ENCODE peak calls at places on chromosomes 4 and X, in five cellular contexts. S is stimulated activated CD4-positive, alpha-beta T cell treated with anti-CD3 and anti-CD28 coated beads, Interleukin-2, amount 100 ng/mL, for 24 hours; A is Right ventricle myocardium superior; P is NCI-H774; L is psoas muscle. D is an unnamed sample.
A peak's percentile ranks its signal among the peaks of the same experiment; 100 is the strongest.

GRCh38 chr4:74555231-74555630 is 110.3 kb downstream of the AREG start:
- DNase-seq in S (no peak), A (no peak), L (no peak), P (no peak), D (no peak)

GRCh38 chrX:105136786-105137185 is 83.7 kb downstream of the TEX13A start:
- DNase-seq in S (no peak), L (no peak), A (no peak), P (no peak), D (no peak)

GRCh38 chr4:95637047-95637600 is 88.4 kb upstream of the UNC5C start:
- DNase-seq in A (no peak), P (no peak), S (no peak), L (no peak), D (no peak)

GRCh38 chr4:10750714-10751113 is 66.1 kb upstream of the CLNK start:
- DNase-seq in S (no peak), P (no peak), A (peak; percentile 41), L (no peak), D (no peak)

GRCh38 chrX:12891915-12892506 is 14.4 kb upstream of the TLR8 start:
- DNase-seq in P (no peak), L (no peak), A (no peak), S (no peak), D (no peak)

GRCh38 chrX:75067931-75068330 is 88.2 kb downstream of the ABCB7 start:
- DNase-seq in S (no peak), L (no peak), A (no peak), P (no peak), D (no peak)

GRCh38 chr4:77104405-77105292 is 28.9 kb upstream of the CCNI start:
- DNase-seq in L (peak; percentile 81), P (peak; percentile 45), S (no peak), A (peak; percentile 81), D (no peak)

GRCh38 chr4:169907705-169908104 is 118.5 kb downstream of the MFAP3L start:
- DNase-seq in L (no peak), A (no peak), S (no peak), P (no peak), D (no peak)

GRCh38 chrX:70554081-70554480 is 109.4 kb downstream of the DLG3 start:
- DNase-seq in L (no peak), S (no peak), A (no peak), P (no peak), D (no peak)

GRCh38 chr4:112832493-112832892 is 195.6 kb downstream of the LARP7 start:
- DNase-seq in L (no peak), P (no peak), A (no peak), S (no peak), D (no peak)

GRCh38 chr4:6513678-6514077 is 41.3 kb upstream of the PPP2R2C start:
- DNase-seq in A (no peak), P (no peak), L (no peak), S (no peak), D (no peak)

GRCh38 chrX:53048169-53049126 is at the start of gene GPR173:
- DNase-seq in S (no peak), A (peak; percentile 67), P (peak; percentile 33), L (no peak), D (no peak)

GRCh38 chr4:40916218-40916555 is 166.4 kb downstream of the NSUN7 start:
- DNase-seq in S (no peak), A (no peak), L (no peak), P (no peak), D (no peak)

GRCh38 chr4:107050525-107051135 is 14.5 kb upstream of the DKK2 start:
- DNase-seq in L (no peak), A (no peak), P (no peak), S (no peak), D (no peak)

GRCh38 chr4:24793219-24794005 is 2.0 kb upstream of the SOD3 start:
- DNase-seq in A (no peak), L (no peak), S (no peak), P (peak; percentile 6), D (no peak)

GRCh38 chr4:184824776-184825393 is 883 bp downstream of the ACSL1 start:
- DNase-seq in A (no peak), L (no peak), S (peak; percentile 27), P (no peak), D (no peak)

GRCh38 chr4:33998204-33998603 is 2246.1 kb downstream of the ARAP2 start:
- DNase-seq in P (no peak), L (no peak), S (no peak), A (no peak), D (no peak)

GRCh38 chr4:153790962-153791551 is 2.2 kb upstream of the SFRP2 start:
- DNase-seq in A (peak; percentile 47), L (peak; percentile 68), S (peak; percentile 64), P (no peak), D (no peak)

GRCh38 chr4:24686866-24687672 is 102.7 kb upstream of the DHX15 start:
- DNase-seq in L (no peak), S (peak; percentile 43), P (peak; percentile 4), A (no peak), D (no peak)

GRCh38 chrX:103919336-103919682 is 43.1 kb upstream of the TMSB15B start:
- DNase-seq in L (no peak), P (no peak), S (no peak), A (no peak), D (no peak)

GRCh38 chr4:2062808-2063524 is 3.8 kb downstream of the NAT8L start:
- DNase-seq in S (no peak), L (no peak), A (peak; percentile 35), P (no peak), D (no peak)

GRCh38 chrX:152896450-152896849 is 1.4 kb upstream of the ZNF185 start:
- DNase-seq in S (no peak), L (no peak), A (no peak), P (no peak), D (no peak)

D was measured in activated effector memory CD4-positive, alpha-beta T cell treated with anti-CD3 and anti-CD28 coated beads, Interleukin-2, amount 50 U/mL, for 16 hours.